ENCODE peak calls at places on chromosome 11, in four cellular contexts. D, M, H and I are unnamed samples.

GRCh38 chr11:69890476-69890875 is 71.3 kb upstream of the FGF3 start:
- DNase-seq in M (no peak), D (no peak), H (no peak), I (no peak)

GRCh38 chr11:107928767-107929507 is 689 bp downstream of the RAB39A start:
- DNase-seq in H (no peak), M (no peak), D (peak; percentile 41), I (no peak)

GRCh38 chr11:73761403-73761945 is 600 bp upstream of the RAB6A start:
- DNase-seq in D (no peak), H (no peak), M (no peak), I (no peak)

GRCh38 chr11:100576044-100577021 is 110.8 kb upstream of the ARHGAP42 start:
- DNase-seq in D (peak; percentile 40), M (peak; percentile 42), H (no peak), I (no peak)

GRCh38 chr11:132052904-132053303 is 682.5 kb downstream of the NTM start:
- DNase-seq in H (no peak), D (no peak), M (peak; percentile 47), I (no peak)

GRCh38 chr11:69516526-69516925 is 35.1 kb downstream of the LINC01488 start:
- DNase-seq in D (no peak), H (no peak), M (no peak), I (no peak)

GRCh38 chr11:68044898-68045351 is 6.1 kb downstream of the TCIRG1 start:
- DNase-seq in D (no peak), M (no peak), H (no peak), I (no peak)

GRCh38 chr11:86553322-86553721 is 119.1 kb downstream of the ME3 start:
- DNase-seq in H (no peak), D (no peak), M (no peak), I (no peak)

GRCh38 chr11:2298131-2298794 is 3.5 kb downstream of the C11orf21 start:
- DNase-seq in D (no peak), M (no peak), H (peak; percentile 11), I (no peak)

GRCh38 chr11:47233989-47234668 is 14.5 kb downstream of the ACP2 start:
- DNase-seq in H (no peak), M (peak; percentile 81), D (no peak), I (no peak)

GRCh38 chr11:76835928-76836612 is 24.6 kb upstream of the ACER3 start:
- DNase-seq in D (no peak), H (no peak), M (no peak), I (no peak)

GRCh38 chr11:636511-637332 is at the start of gene DRD4:
- DNase-seq in D (no peak), H (no peak), M (no peak), I (no peak)

GRCh38 chr11:131463609-131464008 is 93.2 kb downstream of the NTM start:
- DNase-seq in M (no peak), D (no peak), H (no peak), I (no peak)

GRCh38 chr11:33257897-33258630 is 883 bp downstream of the HIPK3 start:
- DNase-seq in H (peak; percentile 60), D (peak; percentile 75), M (peak; percentile 69), I (peak; percentile 19)
- TF ChIP-seq CTCF in H (no peak), D (peak; percentile 30), M (peak; percentile 24), I (peak; percentile 42)

GRCh38 chr11:8209208-8209807 is 40.5 kb upstream of the RIC3 start:
- DNase-seq in D (no peak), M (no peak), H (no peak), I (no peak)
- TF ChIP-seq CTCF in D (peak; percentile 76), M (peak; percentile 56), H (no peak), I (peak; percentile 25)

DNA sequence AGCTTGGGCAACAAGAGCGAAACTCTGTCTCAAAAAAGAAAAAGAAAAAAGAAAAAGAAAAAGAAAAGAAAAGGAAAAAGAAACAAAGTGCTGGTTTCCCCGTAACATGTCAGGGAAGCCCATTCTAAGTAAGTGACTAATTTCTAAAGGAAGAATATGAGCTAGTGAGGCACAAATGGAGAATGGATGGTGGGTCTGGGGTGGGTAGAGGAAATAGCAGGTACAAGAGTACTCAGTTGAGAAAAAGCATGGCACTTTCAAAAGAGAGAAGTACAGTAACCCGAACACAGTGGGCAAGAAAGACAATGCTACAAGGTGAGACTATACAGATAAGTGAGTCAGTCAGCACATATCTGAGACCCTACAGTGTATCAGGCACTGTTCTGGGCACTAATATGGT is 4.5 kb downstream of the MAJIN start:
- DNase-seq in H (no peak), D (no peak), M (no peak), I (no peak)
- TF ChIP-seq CTCF in H (no peak), D (no peak), M (no peak), I (no peak)

GRCh38 chr11:88231894-88232482 is 56.7 kb upstream of the RAB38 start:
- DNase-seq in H (no peak), M (peak; percentile 37), D (peak; percentile 45), I (no peak)
- TF ChIP-seq CTCF in H (no peak), M (peak; percentile 81), D (peak; percentile 59), I (peak; percentile 61)

GRCh38 chr11:133947298-133947905 is 9.4 kb downstream of the IGSF9B start:
- DNase-seq in H (no peak), M (peak; percentile 29), D (peak; percentile 77), I (no peak)
- TF ChIP-seq CTCF in H (no peak), M (peak; percentile 61), D (no peak), I (no peak)

DNA sequence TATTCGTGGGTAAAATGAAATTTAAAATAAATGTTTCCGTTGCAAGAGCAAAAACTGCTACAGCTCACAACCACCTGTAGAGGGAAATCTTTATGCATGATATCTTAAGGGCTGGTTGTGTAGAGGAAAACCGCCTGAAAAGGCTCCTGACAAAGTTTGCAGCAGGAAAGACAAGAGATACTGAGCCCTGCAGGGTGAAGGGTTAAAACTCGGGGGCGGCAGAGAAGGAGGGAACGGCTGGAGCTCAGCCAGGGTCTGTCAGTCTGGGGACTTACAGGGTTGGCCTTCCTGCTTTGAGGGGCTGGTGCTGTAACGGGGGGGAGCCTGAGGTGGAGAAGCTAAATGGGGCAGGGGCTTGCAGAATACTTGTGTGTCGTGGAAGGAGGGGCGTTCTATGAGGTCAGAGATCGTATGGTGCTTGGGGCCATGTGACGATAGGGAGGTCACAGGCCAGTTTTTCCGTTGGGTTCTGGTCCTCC is 122.9 kb upstream of the HSD17B12 start:
- DNase-seq in H (no peak), M (no peak), D (no peak), I (no peak)
- TF ChIP-seq CTCF in H (no peak), M (peak; percentile 33), D (peak; percentile 15), I (no peak)

GRCh38 chr11:6900327-6900999 is 8.2 kb upstream of the OR2D2 start:
- DNase-seq in H (no peak), D (no peak), M (no peak), I (no peak)
- TF ChIP-seq CTCF in H (no peak), D (peak; percentile 17), M (no peak), I (no peak)

GRCh38 chr11:65134952-65135632 is 773 bp upstream of the SYVN1 start:
- DNase-seq in H (peak; percentile 62), M (peak; percentile 95), D (peak; percentile 96), I (no peak)

GRCh38 chr11:65136515-65137096 is 2.3 kb upstream of the SYVN1 start:
- DNase-seq in D (no peak), H (no peak), M (no peak), I (no peak)

GRCh38 chr11:65133724-65134123 is 595 bp downstream of the SYVN1 start:
- DNase-seq in M (no peak), H (no peak), D (no peak), I (no peak)

GRCh38 chr11:65134240-65134951 is at the start of gene SYVN1:
- DNase-seq in M (peak; percentile 79), D (peak; percentile 91), H (peak; percentile 80), I (peak; percentile 70)

DNA sequence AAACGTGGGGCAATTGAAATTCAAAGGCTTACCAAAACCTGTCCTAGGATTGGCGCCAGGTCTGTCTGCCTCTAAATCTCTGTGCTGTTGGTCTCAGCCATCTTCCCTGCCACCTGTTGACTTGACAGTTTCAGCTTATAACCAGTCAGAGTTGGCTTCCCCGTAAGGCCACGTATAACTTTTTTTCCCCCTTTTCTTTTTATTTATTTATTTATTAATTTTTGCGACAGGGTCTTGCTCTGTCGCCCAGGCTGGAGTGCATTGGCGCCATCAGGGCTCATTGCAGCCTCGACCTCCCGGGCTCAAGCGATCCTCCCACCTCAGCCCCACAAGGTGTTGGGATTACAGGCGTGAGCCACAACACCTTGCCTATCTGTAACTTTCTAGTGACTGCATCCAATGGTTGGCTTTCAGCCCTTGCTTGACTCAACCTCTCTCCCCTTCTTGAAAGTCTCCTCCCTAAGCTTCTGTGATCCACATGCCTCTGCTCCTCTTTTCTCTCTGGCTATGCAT is 1.4 kb upstream of the SYVN1 start:
- DNase-seq in M (no peak), H (no peak), D (no peak), I (no peak)
- TF ChIP-seq CTCF in M (no peak), H (no peak), D (no peak), I (no peak)